ENCODE peak calls at places on chromosomes 6 and 20, in four cellular contexts. F, B, S and J are unnamed samples.
A peak's percentile ranks its signal among the peaks of the same experiment; 100 is the strongest.

GRCh38 chr20:805713-806112 is 27.8 kb upstream of the FAM110A start:
- DNase-seq in F (no peak), B (no peak), S (no peak), J (no peak)

GRCh38 chr20:45902199-45902701 is 9.7 kb downstream of the PLTP start:
- DNase-seq in F (no peak), B (peak; percentile 53), S (no peak), J (no peak)

GRCh38 chr6:144989319-144990099 is 704.4 kb downstream of the UTRN start:
- DNase-seq in F (no peak), B (no peak), S (no peak), J (no peak)

GRCh38 chr6:79420054-79420453 is 117.2 kb downstream of the LCA5 start:
- DNase-seq in F (no peak), B (no peak), S (no peak), J (no peak)

GRCh38 chr6:133973109-133973971 is 20.3 kb downstream of the TBPL1 start:
- DNase-seq in F (no peak), B (no peak), S (no peak), J (no peak)

GRCh38 chr20:57313230-57313629 is 16.4 kb upstream of the SPO11 start:
- DNase-seq in F (no peak), B (no peak), S (no peak), J (no peak)

GRCh38 chr6:128494440-128494839 is 26.0 kb downstream of the PTPRK start:
- DNase-seq in F (no peak), B (no peak), S (no peak), J (no peak)

GRCh38 chr6:94680672-94681212 is 896.6 kb upstream of the MANEA start:
- DNase-seq in F (no peak), B (no peak), S (no peak), J (no peak)

GRCh38 chr6:109461733-109462526 is 6.4 kb upstream of the MICAL1 start:
- DNase-seq in F (no peak), B (no peak), S (no peak), J (no peak)

GRCh38 chr20:3010985-3011723 is 32.3 kb upstream of the GNRH2 start:
- DNase-seq in F (no peak), B (no peak), S (no peak), J (no peak)

GRCh38 chr20:38609828-38610227 is 8.2 kb downstream of the ARHGAP40 start:
- DNase-seq in F (no peak), B (no peak), S (no peak), J (no peak)

GRCh38 chr6:14706378-14706929 is 539.4 kb upstream of the JARID2 start:
- DNase-seq in F (no peak), B (no peak), S (peak; percentile 22), J (no peak)

GRCh38 chr20:11436113-11436890 is 481.4 kb upstream of the BTBD3 start:
- DNase-seq in F (no peak), B (no peak), S (no peak), J (no peak)

GRCh38 chr6:109772961-109773431 is 81.9 kb downstream of the FIG4 start:
- DNase-seq in F (no peak), B (peak; percentile 35), S (peak; percentile 74), J (no peak)

GRCh38 chr6:88663801-88664200 is 299.6 kb downstream of the RNGTT start:
- DNase-seq in F (no peak), B (no peak), S (no peak), J (no peak)
- H3K9me3 ChIP-seq in F (peaks cover 16% of the 10 kb centered on the region), B (no peaks in the 10 kb centered on the region), S (peaks cover 8% of the 10 kb centered on the region), J (peaks cover 5% of the 10 kb centered on the region)

DNA sequence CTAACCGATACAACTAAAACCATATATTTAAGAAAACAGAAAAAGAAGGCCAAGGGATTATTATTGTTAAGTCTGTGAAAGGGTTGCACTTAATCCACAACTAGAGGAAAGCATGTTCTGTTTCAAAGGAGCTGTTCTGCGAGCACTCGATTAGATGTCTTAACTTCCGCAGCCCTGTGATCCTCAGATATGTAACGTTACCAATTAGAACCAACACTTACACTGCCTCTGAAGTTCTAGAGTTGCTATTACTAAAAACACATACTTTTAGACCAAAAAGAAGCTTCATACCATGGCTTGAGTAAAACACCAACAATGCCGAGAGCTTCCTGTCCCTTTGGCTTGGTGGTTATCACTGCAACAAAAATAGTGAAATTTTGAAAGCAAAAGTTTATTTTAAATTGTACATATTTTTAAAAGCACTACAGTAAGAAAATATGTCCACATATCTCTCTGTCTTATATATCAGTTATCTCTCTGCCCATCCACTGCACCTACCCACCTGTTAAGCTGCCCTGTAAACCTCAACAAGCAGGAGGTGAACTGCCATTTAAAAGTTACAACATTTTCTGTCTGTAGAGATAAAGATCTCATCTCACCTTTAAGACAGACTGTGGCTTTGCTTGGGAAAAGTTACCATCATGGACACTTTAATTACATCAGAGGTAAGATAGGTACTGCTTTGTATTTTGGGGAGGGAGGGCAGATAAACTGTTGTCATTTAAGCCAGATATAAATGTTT is 7.1 kb upstream of the DUSP22 start:
- DNase-seq in F (no peak), B (no peak), S (no peak), J (no peak)
- H3K9me3 ChIP-seq in F (no peaks in the 10 kb centered on the region), B (no peaks in the 10 kb centered on the region), S (no peaks in the 10 kb centered on the region), J (no peaks in the 10 kb centered on the region)

DNA sequence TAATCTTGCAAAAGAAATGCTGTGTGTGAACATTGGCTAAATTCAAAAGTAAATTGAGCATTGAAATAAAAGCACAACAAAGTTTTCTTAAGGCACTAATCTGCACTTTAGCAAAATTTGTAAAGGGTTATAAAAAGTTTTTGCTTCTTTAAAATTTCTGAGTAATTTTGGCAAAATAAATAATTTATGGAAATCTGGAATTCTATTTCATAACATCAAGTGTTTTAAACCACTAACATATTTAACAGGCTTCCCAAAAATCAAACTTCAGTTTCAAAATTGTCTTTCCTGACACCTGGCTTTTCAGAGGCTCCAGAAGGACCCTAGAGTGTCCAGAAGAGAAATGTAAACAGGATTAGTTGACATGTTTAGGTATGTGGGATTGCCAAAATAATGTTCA is 4.5 kb upstream of the RNGTT start:
- DNase-seq in F (no peak), B (no peak), S (no peak), J (no peak)
- H3K9me3 ChIP-seq in F (peaks cover 8% of the 10 kb centered on the region), B (no peaks in the 10 kb centered on the region), S (peaks cover 11% of the 10 kb centered on the region), J (no peaks in the 10 kb centered on the region)

GRCh38 chr6:157080986-157081391 is 242.3 kb downstream of the TMEM242 start:
- DNase-seq in F (no peak), B (no peak), S (no peak), J (no peak)
- H3K9me3 ChIP-seq in F (no peaks in the 10 kb centered on the region), B (no peaks in the 10 kb centered on the region), S (no peaks in the 10 kb centered on the region), J (no peaks in the 10 kb centered on the region)

GRCh38 chr6:159490298-159490937 is 202.6 kb downstream of the SOD2 start:
- DNase-seq in F (no peak), B (no peak), S (no peak), J (no peak)

GRCh38 chr6:159483259-159483658 is 209.8 kb downstream of the SOD2 start:
- DNase-seq in F (no peak), B (no peak), S (no peak), J (no peak)

DNA sequence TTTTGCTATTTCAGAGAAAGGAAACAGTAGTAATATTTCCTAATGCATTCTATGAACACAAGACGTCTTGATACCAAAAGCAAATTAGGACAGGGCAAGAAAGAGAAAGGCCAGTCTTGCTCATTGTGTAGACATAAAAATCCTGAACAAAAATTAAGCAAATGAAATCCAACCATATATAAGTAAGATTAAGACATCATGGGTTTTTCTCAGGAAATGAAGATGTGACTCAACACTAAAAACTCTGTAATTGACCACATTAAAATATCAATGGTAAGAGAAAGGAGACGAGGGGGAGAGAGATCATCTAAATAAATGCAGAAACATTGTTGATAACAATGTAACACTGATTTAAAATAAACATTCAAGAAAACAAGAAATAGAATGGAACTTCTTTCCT is 205.4 kb downstream of the SOD2 start:
- DNase-seq in F (no peak), B (no peak), S (no peak), J (no peak)
- H3K9me3 ChIP-seq in F (no peaks in the 10 kb centered on the region), B (no peaks in the 10 kb centered on the region), S (no peaks in the 10 kb centered on the region), J (no peaks in the 10 kb centered on the region)

DNA sequence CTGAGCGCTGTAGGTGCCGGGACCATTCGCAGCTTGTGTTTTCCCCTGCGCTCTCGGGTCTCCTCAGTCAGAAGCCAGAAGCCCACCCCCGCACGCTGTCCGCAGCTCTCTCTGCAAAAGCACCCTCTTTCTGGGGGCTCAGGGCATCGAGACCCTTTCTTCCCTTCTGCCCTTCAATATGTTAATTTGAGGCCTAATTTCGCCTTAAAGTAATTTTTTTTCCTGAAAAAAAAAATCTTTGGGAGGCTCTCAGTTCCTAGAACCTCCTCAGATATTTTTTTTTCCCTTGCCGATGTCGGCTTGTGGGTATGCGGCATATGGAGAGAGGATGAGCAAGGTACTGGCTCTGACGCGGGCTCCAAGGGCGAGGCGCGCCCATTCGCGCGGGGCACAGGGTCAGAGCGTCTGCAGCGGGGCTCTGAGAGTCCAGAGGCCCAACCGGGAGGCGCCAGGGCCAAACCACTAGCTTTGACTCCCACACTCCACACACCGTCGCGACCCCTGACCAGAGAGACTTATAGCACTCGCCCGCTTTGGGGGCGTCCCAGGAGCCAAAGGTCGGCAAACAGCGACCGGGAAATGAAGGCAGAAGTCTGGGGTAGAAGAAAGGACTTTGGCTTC is 893 bp downstream of the PRDM13 start:
- DNase-seq in F (peak; percentile 67), B (peak; percentile 73), S (no peak), J (no peak)
- H3K9me3 ChIP-seq in F (no peaks in the 10 kb centered on the region), B (no peaks in the 10 kb centered on the region), S (no peaks in the 10 kb centered on the region), J (peaks cover 20% of the 10 kb centered on the region)